ENCODE peak calls at places on chromosomes 2 and 18, in five cellular contexts. One of them, this sample, is unnamed. For H3K4me1, the result is how much of the 10 kb centered on the place peaks cover.

GRCh38 chr18:48623468-48624220 is 84.8 kb downstream of the CTIF start:
- DNase-seq in BE2C: no peak
- DNase-seq in body of pancreas: no peak
- DNase-seq in tibial nerve: no peak
- DNase-seq in ovary: no peak
- DNase-seq in this sample: no peak

GRCh38 chr2:128304715-128305554 is 13.7 kb downstream of the HS6ST1 start:
- DNase-seq in BE2C: no peak
- DNase-seq in ovary: peak
- DNase-seq in tibial nerve: peak
- DNase-seq in body of pancreas: peak
- DNase-seq in this sample: no peak

GRCh38 chr2:72220170-72220569 is 72.5 kb upstream of the CYP26B1 start:
- DNase-seq in tibial nerve: no peak
- DNase-seq in ovary: no peak
- DNase-seq in body of pancreas: no peak
- DNase-seq in BE2C: peak
- DNase-seq in this sample: no peak

GRCh38 chr18:33755918-33756590 is 178.0 kb downstream of the ASXL3 start:
- DNase-seq in body of pancreas: no peak
- DNase-seq in ovary: no peak
- DNase-seq in BE2C: no peak
- DNase-seq in tibial nerve: no peak
- DNase-seq in this sample: no peak

GRCh38 chr18:22956226-22956625 is 23.1 kb downstream of the RBBP8 start:
- DNase-seq in ovary: no peak
- DNase-seq in tibial nerve: no peak
- DNase-seq in BE2C: no peak
- DNase-seq in body of pancreas: no peak
- DNase-seq in this sample: no peak

GRCh38 chr2:45008296-45009129 is 739 bp downstream of the SIX2 start:
- DNase-seq in body of pancreas: peak
- DNase-seq in tibial nerve: no peak
- DNase-seq in BE2C: no peak
- DNase-seq in ovary: no peak
- DNase-seq in this sample: no peak

GRCh38 chr2:205903549-205904129 is 182.3 kb downstream of the INO80D start:
- DNase-seq in ovary: no peak
- DNase-seq in tibial nerve: no peak
- DNase-seq in BE2C: peak
- DNase-seq in body of pancreas: peak
- DNase-seq in this sample: peak

GRCh38 chr18:30971338-30971956 is 71.1 kb downstream of the DSC3 start:
- DNase-seq in BE2C: no peak
- DNase-seq in ovary: no peak
- DNase-seq in tibial nerve: no peak
- DNase-seq in body of pancreas: no peak
- DNase-seq in this sample: peak

GRCh38 chr2:223797811-223798721 is 39.3 kb downstream of the AP1S3 start:
- DNase-seq in body of pancreas: no peak
- DNase-seq in tibial nerve: peak
- DNase-seq in BE2C: peak
- DNase-seq in ovary: peak
- DNase-seq in this sample: no peak

GRCh38 chr2:159613515-159614336 is 2.6 kb downstream of the BAZ2B start:
- DNase-seq in BE2C: no peak
- DNase-seq in ovary: no peak
- DNase-seq in tibial nerve: no peak
- DNase-seq in body of pancreas: no peak
- DNase-seq in this sample: no peak

GRCh38 chr18:37537868-37538525 is 27.6 kb downstream of the CELF4 start:
- DNase-seq in tibial nerve: peak
- DNase-seq in BE2C: peak
- DNase-seq in ovary: peak
- DNase-seq in body of pancreas: peak
- DNase-seq in this sample: no peak

GRCh38 chr2:232142049-232142448 is 180.5 kb downstream of the DIS3L2 start:
- DNase-seq in BE2C: peak
- DNase-seq in body of pancreas: peak
- DNase-seq in tibial nerve: no peak
- DNase-seq in ovary: peak
- DNase-seq in this sample: no peak

GRCh38 chr2:168434164-168434563 is 21.9 kb upstream of the CERS6 start:
- DNase-seq in body of pancreas: peak
- DNase-seq in BE2C: peak
- DNase-seq in tibial nerve: peak
- DNase-seq in ovary: peak
- DNase-seq in this sample: no peak

GRCh38 chr18:27967938-27968803 is 208.8 kb downstream of the CDH2 start:
- DNase-seq in ovary: no peak
- DNase-seq in tibial nerve: no peak
- DNase-seq in body of pancreas: no peak
- DNase-seq in BE2C: no peak
- DNase-seq in this sample: no peak

GRCh38 chr2:201484805-201485204 is 33.3 kb downstream of the STRADB start:
- DNase-seq in tibial nerve: no peak
- DNase-seq in BE2C: no peak
- DNase-seq in ovary: no peak
- DNase-seq in body of pancreas: no peak
- DNase-seq in this sample: no peak

GRCh38 chr18:79458131-79458838 is 62.6 kb downstream of the NFATC1 start:
- DNase-seq in tibial nerve: peak
- DNase-seq in ovary: peak
- DNase-seq in BE2C: no peak
- DNase-seq in body of pancreas: peak
- DNase-seq in this sample: no peak

DNA sequence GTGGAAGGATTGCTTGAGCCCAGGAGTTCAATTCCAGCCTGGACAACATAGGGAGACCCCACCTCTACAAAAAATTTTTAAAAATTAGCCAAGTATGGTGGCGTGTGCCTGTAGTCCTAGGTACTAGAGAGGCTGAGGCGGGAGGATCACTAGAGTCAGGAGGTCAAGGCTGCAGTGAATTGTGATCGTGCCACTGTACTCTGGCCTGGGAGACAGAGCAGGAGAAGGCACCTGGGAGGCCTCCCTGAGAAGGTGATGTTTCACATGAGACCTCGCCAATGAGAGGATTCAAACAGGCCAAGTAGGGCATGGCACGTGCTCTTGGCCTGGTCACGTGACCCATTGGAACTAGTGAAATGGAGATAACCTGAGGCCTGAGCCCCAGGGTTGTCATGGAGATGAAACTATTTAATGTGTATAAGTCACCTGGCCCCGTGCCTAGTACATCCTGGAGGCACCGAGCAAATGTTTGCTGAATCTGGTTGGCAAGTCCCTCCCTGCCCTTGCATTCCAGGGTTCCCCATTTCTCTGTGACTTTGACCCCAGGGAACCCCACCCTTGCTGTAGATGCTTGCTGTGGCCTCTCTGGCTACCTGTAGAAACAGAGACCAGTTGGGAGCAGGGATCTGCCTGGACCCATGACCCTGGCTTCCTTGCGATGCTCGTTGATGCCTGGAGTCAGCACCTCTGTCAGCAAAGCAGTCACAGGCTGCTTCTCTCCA is 26.1 kb upstream of the ROCK2 start:
- DNase-seq in tibial nerve: no peak
- DNase-seq in BE2C: no peak
- DNase-seq in ovary: no peak
- DNase-seq in body of pancreas: peak
- DNase-seq in this sample: no peak
- H3K4me1 ChIP-seq in tibial nerve: under half
- H3K4me1 ChIP-seq in BE2C: under half
- H3K4me1 ChIP-seq in ovary: under half
- H3K4me1 ChIP-seq in body of pancreas: under half
- H3K4me1 ChIP-seq in this sample: under half

GRCh38 chr2:28341208-28341891 is 51.3 kb upstream of the FOSL2 start:
- DNase-seq in tibial nerve: no peak
- DNase-seq in ovary: peak
- DNase-seq in BE2C: no peak
- DNase-seq in body of pancreas: no peak
- DNase-seq in this sample: no peak

GRCh38 chr2:28343184-28343942 is 49.3 kb upstream of the FOSL2 start:
- DNase-seq in tibial nerve: no peak
- DNase-seq in body of pancreas: no peak
- DNase-seq in ovary: no peak
- DNase-seq in BE2C: no peak
- DNase-seq in this sample: no peak

GRCh38 chr2:28343971-28344715 is 48.5 kb upstream of the FOSL2 start:
- DNase-seq in body of pancreas: no peak
- DNase-seq in BE2C: no peak
- DNase-seq in tibial nerve: no peak
- DNase-seq in ovary: no peak
- DNase-seq in this sample: no peak

GRCh38 chr2:28340312-28341202 is 52.1 kb upstream of the FOSL2 start:
- DNase-seq in ovary: no peak
- DNase-seq in BE2C: no peak
- DNase-seq in body of pancreas: no peak
- DNase-seq in tibial nerve: no peak
- DNase-seq in this sample: no peak

GRCh38 chr2:28342081-28342967 is 50.3 kb upstream of the FOSL2 start:
- DNase-seq in tibial nerve: peak
- DNase-seq in body of pancreas: peak
- DNase-seq in ovary: peak
- DNase-seq in BE2C: no peak
- DNase-seq in this sample: no peak
- H3K4me1 ChIP-seq in tibial nerve: under half
- H3K4me1 ChIP-seq in body of pancreas: under half
- H3K4me1 ChIP-seq in ovary: under half
- H3K4me1 ChIP-seq in BE2C: under half
- H3K4me1 ChIP-seq in this sample: under half

GRCh38 chr18:75048776-75049454 is 160.0 kb downstream of the PTGR3 start:
- DNase-seq in body of pancreas: no peak
- DNase-seq in ovary: no peak
- DNase-seq in tibial nerve: no peak
- DNase-seq in BE2C: no peak
- DNase-seq in this sample: no peak
- H3K4me1 ChIP-seq in body of pancreas: under half
- H3K4me1 ChIP-seq in ovary: under half
- H3K4me1 ChIP-seq in tibial nerve: under half
- H3K4me1 ChIP-seq in BE2C: under half
- H3K4me1 ChIP-seq in this sample: under half

DNA sequence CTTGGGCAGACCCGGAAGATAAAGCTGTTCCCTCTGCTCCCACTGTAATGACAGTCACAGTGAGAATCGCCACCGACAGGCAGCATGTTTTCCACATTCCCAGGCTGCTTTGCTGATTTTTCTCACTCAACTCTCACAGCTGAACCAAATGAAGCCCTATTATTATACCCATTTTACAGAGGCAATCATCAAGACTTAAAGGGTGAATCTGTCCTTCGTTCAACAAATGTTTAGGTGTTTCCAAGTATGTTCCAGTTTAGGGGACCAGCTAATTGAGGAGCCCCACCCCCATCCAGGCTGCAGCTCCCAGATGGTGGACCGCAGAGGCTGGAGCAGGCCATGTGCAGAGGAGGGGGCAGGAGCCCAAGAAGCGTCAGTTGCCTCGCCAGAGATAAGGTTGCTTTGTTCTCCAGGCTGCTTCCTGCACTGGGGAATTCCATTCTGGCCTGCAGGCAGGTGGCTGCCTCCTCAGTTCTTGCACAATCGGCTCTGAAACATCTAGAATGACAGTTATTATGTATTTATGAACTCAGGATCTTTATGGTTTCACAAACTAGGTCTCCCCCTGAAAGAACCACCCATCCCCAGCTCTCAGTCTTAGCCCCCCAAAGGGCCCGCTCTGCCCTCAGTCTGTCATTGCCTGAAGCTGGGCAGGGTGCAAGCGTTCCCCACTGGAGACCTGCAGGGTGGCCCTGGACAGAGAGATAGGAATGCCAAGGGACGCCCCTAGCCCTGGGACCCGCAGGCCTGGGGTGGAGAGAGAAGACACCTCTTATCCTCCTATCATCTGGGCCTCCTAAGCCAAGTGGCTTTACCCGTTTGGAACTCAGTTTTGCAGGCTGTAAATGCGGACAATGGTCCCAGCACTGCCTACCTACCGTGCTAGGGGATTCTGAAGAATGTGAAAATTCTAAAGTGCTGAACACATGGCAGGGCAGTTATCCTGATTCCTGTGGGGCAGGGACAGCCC is 49.1 kb upstream of the MYCN start:
- DNase-seq in ovary: no peak
- DNase-seq in tibial nerve: no peak
- DNase-seq in body of pancreas: no peak
- DNase-seq in BE2C: peak
- DNase-seq in this sample: no peak
- H3K4me1 ChIP-seq in ovary: under half
- H3K4me1 ChIP-seq in tibial nerve: under half
- H3K4me1 ChIP-seq in body of pancreas: under half
- H3K4me1 ChIP-seq in BE2C: under half
- H3K4me1 ChIP-seq in this sample: under half

GRCh38 chr2:196924051-196924450 is 2.5 kb downstream of the PGAP1 start:
- DNase-seq in tibial nerve: no peak
- DNase-seq in BE2C: no peak
- DNase-seq in ovary: no peak
- DNase-seq in body of pancreas: no peak
- DNase-seq in this sample: no peak

GRCh38 chr2:196927318-196928225 is 1.1 kb upstream of the PGAP1 start:
- DNase-seq in ovary: peak
- DNase-seq in tibial nerve: peak
- DNase-seq in body of pancreas: no peak
- DNase-seq in BE2C: no peak
- DNase-seq in this sample: peak

GRCh38 chr2:196926562-196927317 is at the start of gene PGAP1:
- DNase-seq in BE2C: peak
- DNase-seq in tibial nerve: peak
- DNase-seq in body of pancreas: peak
- DNase-seq in ovary: peak
- DNase-seq in this sample: peak

GRCh38 chr2:196925768-196926561 is 542 bp downstream of the PGAP1 start:
- DNase-seq in body of pancreas: peak
- DNase-seq in ovary: no peak
- DNase-seq in BE2C: peak
- DNase-seq in tibial nerve: peak
- DNase-seq in this sample: peak

DNA sequence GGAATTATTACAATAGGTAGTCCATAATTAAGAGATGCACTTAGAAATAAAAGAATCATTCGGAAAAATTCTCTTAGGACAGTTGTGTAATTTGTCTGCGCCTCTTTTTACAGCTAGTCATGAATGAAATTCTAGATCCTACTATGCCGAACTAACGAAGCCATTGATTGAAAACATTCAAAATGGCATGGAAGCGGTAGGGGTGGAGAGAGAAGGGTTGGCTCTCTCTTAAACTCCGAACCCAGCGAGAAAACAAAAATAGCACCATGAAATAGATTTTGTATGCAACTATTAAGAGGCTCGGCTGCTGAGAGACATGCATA is 1.1 kb downstream of the PGAP1 start:
- DNase-seq in tibial nerve: no peak
- DNase-seq in body of pancreas: no peak
- DNase-seq in ovary: no peak
- DNase-seq in BE2C: peak
- DNase-seq in this sample: no peak
- H3K4me1 ChIP-seq in tibial nerve: under half
- H3K4me1 ChIP-seq in body of pancreas: under half
- H3K4me1 ChIP-seq in ovary: under half
- H3K4me1 ChIP-seq in BE2C: under half
- H3K4me1 ChIP-seq in this sample: under half

This sample was measured in CD4-positive, CD25-positive, alpha-beta regulatory T cell.